ENCODE peak calls at places on chromosome 9, in four cellular contexts. O is foreskin fibroblast, L is BE2C, D is fibroblast of lung. P is an unnamed sample.
A peak's percentile ranks its signal among the peaks of the same experiment; 100 is the strongest.

GRCh38 chr9:117178596-117179111 is 236.2 kb downstream of the ASTN2 start:
- DNase-seq in O (no peak), L (peak; percentile 87), D (peak; percentile 41), P (no peak)

GRCh38 chr9:128160603-128160987 is 530 bp downstream of the BBLN start:
- DNase-seq in O (peak; percentile 28), L (no peak), D (peak; percentile 29), P (no peak)

GRCh38 chr9:121395558-121395957 is 25.5 kb upstream of the STOM start:
- DNase-seq in O (no peak), L (no peak), D (no peak), P (no peak)

GRCh38 chr9:105127863-105128220 is 116.6 kb upstream of the SLC44A1 start:
- DNase-seq in O (no peak), L (no peak), D (peak; percentile 80), P (peak; percentile 89)

GRCh38 chr9:36207546-36208012 is 16.9 kb downstream of the CLTA start:
- DNase-seq in O (no peak), L (no peak), D (peak; percentile 64), P (peak; percentile 58)

GRCh38 chr9:38176256-38176655 is 107.2 kb upstream of the SHB start:
- DNase-seq in O (no peak), L (no peak), D (no peak), P (no peak)

GRCh38 chr9:113293285-113293874 is 9.8 kb downstream of the RNF183 start:
- DNase-seq in O (peak; percentile 74), L (no peak), D (no peak), P (peak; percentile 21)

GRCh38 chr9:16434522-16434921 is 435.9 kb downstream of the BNC2 start:
- DNase-seq in O (peak; percentile 71), L (no peak), D (peak; percentile 88), P (peak; percentile 25)

GRCh38 chr9:76534031-76534430 is 75.0 kb downstream of the GCNT1 start:
- DNase-seq in O (no peak), L (no peak), D (peak; percentile 94), P (peak; percentile 29)

GRCh38 chr9:811101-811531 is 30.4 kb upstream of the DMRT1 start:
- DNase-seq in O (peak; percentile 5), L (no peak), D (peak; percentile 61), P (no peak)

GRCh38 chr9:130451509-130452388 is 7.0 kb downstream of the ASS1 start:
- DNase-seq in O (peak; percentile 92), L (peak; percentile 95), D (peak; percentile 93), P (peak; percentile 98)

GRCh38 chr9:1994180-1994579 is 21.0 kb upstream of the SMARCA2 start:
- DNase-seq in O (no peak), L (no peak), D (no peak), P (no peak)

GRCh38 chr9:20941177-20941690 is 90.2 kb downstream of the HACD4 start:
- DNase-seq in O (peak; percentile 53), L (peak; percentile 62), D (peak; percentile 55), P (peak; percentile 78)

GRCh38 chr9:85960688-85961093 is 19.7 kb downstream of the NAA35 start:
- DNase-seq in O (no peak), L (peak; percentile 24), D (no peak), P (peak; percentile 35)

GRCh38 chr9:22508790-22509189 is 62.2 kb downstream of the DMRTA1 start:
- DNase-seq in O (no peak), L (no peak), D (no peak), P (no peak)

GRCh38 chr9:130266236-130267098 is 907 bp downstream of the HMCN2 start:
- DNase-seq in O (no peak), L (no peak), D (no peak), P (no peak)

DNA sequence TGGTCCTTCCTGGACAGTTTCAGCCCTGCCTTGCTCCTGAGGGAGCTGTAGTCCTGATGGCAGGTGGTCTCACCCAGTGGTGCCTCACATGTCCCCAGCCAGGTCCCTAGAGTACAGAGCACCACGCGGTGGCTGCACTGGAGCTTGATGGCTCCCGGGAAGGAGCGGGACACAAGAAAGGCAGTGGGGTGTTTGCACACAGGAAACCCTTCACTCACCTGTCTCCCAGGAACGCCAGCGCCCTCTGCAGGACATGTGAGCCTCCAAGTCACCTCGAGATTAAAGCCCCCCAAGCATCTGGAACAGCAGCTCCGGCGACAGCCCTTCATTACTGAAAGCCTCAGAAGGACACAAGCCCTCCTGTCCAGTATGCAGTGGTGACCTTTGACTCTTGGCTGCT is 19.9 kb upstream of the TMEM250 start:
- DNase-seq in O (no peak), L (peak; percentile 63), D (peak; percentile 7), P (peak; percentile 8)
- TF ChIP-seq CTCF in O (peak; percentile 18), L (peak; percentile 64), D (no peak), P (peak; percentile 44)

DNA sequence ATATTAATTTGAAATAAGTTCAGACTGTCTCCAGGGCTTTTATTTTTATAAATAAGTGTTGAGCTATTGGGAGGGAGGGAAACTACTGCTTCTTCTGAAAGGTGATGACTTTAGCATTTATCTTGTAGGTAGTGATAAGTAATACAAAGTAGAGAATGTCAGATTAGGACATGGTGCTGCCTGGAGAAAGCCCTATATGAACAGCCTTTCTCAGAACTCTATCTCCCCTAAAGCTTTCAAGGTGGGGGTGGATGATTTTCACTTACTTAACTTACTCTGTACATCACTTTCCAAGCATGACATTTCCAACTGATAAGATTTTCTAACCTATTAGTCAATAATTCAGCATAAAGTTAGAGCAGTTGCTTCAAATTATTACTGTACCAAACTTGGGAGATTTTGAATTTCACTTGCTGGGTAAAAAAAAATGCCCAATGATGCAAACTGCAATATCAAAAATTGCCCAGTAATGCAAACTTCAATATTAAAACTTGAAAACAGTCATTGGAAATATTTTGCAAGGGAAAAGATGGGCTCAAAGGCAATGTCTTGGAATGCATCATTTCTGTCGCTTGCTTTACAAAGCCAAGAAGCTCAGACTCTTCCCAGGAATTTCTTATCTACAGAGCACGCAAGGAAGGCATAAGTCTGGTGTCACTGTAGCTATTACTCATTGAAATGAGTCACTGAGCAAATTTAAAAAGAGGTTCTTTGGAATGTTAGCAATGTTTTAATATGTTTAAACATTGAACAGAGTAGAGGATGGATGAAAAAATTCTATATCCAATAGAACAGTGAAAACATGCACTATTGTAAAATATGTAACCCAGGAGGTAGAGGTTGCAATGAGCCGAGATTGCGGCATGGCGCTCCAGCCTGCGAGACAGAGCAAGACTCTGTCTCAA is 569.6 kb downstream of the PSAT1 start:
- DNase-seq in O (peak; percentile 82), L (no peak), D (peak; percentile 98), P (peak; percentile 91)
- H3K4me3 ChIP-seq in O (no peak overlapping the region), L (no peak overlapping the region), D (no peak overlapping the region), P (no peak overlapping the region)

DNA sequence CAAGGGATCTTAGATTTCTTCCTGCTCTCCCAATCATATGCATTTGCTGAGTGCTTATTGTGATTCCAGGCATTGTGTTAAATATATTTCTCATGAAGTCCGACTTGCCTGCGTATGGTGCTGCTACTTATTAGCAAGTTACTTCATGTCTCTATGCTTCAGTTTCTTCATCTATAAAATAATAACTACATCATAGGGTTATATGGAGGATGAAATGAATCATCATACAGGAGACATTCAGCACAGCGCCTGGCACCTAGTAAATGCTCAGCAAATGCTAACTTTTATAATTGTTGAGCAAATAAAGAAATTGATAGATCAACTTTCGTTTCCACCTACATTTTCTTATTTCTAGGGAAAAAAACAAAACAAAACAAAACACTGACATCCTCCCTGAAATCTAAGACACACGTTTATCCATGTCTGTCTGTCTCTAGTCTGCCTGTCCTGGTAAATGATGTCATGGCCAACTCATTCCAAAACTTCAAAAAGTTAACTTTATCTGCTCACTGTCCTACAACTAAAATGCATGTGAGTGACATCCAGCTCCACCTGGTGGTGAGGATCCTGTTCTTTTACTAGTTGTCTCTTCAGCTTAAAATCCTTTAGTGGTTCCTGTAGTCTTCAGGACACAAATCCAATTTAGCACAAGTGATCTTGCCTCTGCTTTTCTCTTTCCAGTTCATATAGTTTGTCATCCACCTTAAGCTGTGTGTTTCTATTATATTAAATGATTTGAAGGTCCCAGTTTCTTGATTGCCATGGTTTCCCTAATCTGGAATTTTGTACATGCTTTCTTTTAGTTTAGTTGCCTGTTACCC is 27.7 kb downstream of the PPP3R2 start:
- DNase-seq in O (peak; percentile 29), L (peak; percentile 35), D (peak; percentile 26), P (peak; percentile 52)
- TF ChIP-seq CTCF in O (peak; percentile 62), L (peak; percentile 66), D (peak; percentile 36), P (peak; percentile 57)

DNA sequence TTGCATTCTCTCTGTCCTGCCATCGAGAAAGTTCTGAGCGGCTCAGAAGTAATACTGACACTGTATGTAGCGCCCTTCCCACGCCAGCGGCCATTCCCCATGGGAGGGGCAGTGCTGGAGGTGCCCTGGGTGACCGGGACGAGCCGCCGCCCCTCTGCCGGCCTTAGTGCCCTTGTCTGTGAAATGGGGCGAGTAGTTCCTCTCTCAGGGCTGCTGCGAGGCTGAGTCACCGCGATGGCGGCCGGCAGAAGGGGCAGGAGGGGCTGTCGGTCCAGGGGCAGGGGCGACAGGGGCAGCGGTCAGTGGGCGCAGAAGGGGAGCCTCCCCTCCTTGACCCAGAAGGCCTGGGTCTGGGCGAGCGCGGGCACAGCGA is 148.9 kb downstream of the GAPVD1 start:
- DNase-seq in O (no peak), L (no peak), D (no peak), P (no peak)
- H3K4me3 ChIP-seq in O (no peak overlapping the region), L (no peak overlapping the region), D (no peak overlapping the region), P (no peak overlapping the region)

DNA sequence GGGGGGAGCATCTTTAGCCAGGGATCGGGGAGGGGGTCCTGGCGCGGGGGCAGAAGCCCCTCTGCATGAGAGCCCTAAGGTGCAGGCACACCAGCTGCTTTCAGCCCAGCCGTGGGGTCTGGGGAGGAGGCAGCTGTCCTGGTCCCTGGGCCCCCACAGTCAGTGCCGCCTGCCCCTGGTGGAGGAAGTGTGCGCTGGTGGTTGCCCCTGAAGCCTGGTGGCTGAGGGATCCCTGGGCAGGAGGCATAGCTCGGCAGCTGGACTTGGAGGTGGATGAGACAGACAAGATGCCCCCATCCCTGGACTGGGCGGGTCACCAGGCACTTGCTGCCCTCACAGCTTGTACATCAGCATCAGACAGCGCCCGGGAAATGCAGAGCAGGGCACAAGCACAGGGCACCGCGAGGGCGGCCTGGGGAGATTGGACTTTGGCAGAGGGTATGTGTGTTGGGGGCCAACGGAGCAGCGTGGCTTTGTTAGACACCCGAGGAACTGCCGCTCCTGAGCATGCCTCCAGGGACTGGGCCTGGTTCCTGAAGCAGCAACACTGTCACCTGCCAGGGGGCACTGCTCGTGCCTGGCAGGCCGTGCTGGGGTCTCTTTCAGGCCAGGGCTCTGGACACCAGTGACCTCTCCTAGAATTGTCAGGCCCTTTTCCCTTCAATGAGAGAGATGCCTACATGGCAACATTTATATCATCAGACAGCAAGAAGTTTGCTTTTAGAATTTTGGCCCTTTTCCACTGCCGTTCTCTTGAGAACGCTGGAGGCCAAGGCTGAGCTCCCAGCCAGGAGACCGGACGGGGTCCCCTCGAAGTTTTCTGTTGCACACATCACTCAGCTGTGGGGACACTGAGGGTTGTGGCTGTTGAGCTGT is 41.9 kb upstream of the CTSL start:
- DNase-seq in O (no peak), L (no peak), D (no peak), P (no peak)
- TF ChIP-seq CTCF in O (no peak), L (no peak), D (no peak), P (no peak)

GRCh38 chr9:96460470-96460869 is 10.5 kb downstream of the HABP4 start:
- DNase-seq in O (peak; percentile 59), L (no peak), D (no peak), P (no peak)
- H3K4me3 ChIP-seq in O (peak overlapping the region; percentile 11), L (no peak overlapping the region), D (no peak overlapping the region), P (no peak overlapping the region)

P was measured in fibroblast of pulmonary artery.